ENCODE peak calls at places on chromosomes 7 and 10, in eight cellular contexts. S, V, O, P, I, U, J and G are unnamed samples.

GRCh38 chr7:55441002-55441401 is 75.9 kb downstream of the LANCL2 start:
- DNase-seq in O (no peak), V (no peak), S (no peak), U (no peak), J (no peak), P (no peak), I (no peak), G (no peak)

GRCh38 chr7:155007947-155008346 is 5.0 kb upstream of the PAXIP1 start:
- DNase-seq in S (no peak), I (no peak), V (peak), P (peak), U (no peak), J (no peak), O (no peak), G (no peak)

GRCh38 chr7:131188367-131189339 is 139.0 kb upstream of the MKLN1 start:
- DNase-seq in V (no peak), S (peak), P (peak), I (peak), O (no peak), U (peak), J (no peak), G (peak)

GRCh38 chr7:100629117-100629711 is 12.1 kb downstream of the TFR2 start:
- DNase-seq in U (no peak), P (peak), V (peak), O (no peak), J (no peak), S (peak), I (no peak), G (peak)

GRCh38 chr7:17239046-17239445 is 59.4 kb upstream of the AHR start:
- DNase-seq in V (no peak), I (no peak), J (no peak), P (peak), U (no peak), S (no peak), O (no peak), G (no peak)

GRCh38 chr10:12684784-12685183 is 316.7 kb downstream of the CCDC3 start:
- DNase-seq in J (no peak), V (no peak), U (no peak), I (no peak), P (no peak), O (no peak), S (no peak), G (no peak)

GRCh38 chr7:12090757-12091134 is 120.3 kb upstream of the TMEM106B start:
- DNase-seq in I (no peak), P (peak), V (no peak), S (no peak), U (no peak), J (no peak), O (no peak), G (no peak)

GRCh38 chr7:65216469-65216868 is 157.2 kb upstream of the ZNF92 start:
- DNase-seq in U (no peak), V (peak), S (peak), I (peak), O (no peak), P (peak), J (no peak), G (peak)

GRCh38 chr10:116270691-116271592 is 2.1 kb downstream of the GFRA1 start:
- DNase-seq in P (no peak), U (peak), O (peak), I (no peak), S (no peak), V (peak), J (no peak), G (peak)

GRCh38 chr7:132065193-132065972 is 509.0 kb upstream of the PODXL start:
- DNase-seq in P (peak), V (no peak), U (peak), S (peak), J (no peak), O (no peak), I (no peak), G (peak)

GRCh38 chr7:94656925-94657731 is 1.2 kb upstream of the SGCE start:
- DNase-seq in O (no peak), I (no peak), J (no peak), U (no peak), V (peak), P (peak), S (peak), G (peak)

GRCh38 chr7:23294549-23295400 is 4.4 kb upstream of the MALSU1 start:
- DNase-seq in I (no peak), P (no peak), V (no peak), S (no peak), U (no peak), O (no peak), J (no peak), G (no peak)

DNA sequence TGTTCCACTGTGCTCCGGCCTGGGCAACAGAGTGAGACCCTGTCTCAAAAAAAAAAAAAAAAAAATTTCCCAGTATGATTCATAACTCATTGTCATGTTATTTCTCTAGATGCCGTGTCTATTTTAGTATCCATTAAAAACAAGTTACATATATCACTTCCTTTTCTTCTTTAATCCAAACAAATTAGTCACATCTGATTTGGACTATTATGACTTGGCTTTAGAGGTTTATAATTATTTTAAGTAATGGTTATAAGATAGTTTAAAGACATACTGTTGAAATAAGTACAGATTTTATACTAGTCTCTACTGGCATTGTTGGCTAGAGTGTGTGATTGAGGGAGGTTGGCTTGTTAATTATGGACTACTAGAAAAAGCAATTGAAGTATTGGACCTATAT is 53.3 kb downstream of the ZMYND11 start:
- DNase-seq in V (no peak), J (no peak), S (no peak), U (no peak), O (no peak), I (no peak), P (no peak), G (peak)
- H3K4me3 ChIP-seq in V (no peak), J (no peak), S (no peak), U (no peak), O (no peak), I (no peak), P (no peak), G (no peak)

DNA sequence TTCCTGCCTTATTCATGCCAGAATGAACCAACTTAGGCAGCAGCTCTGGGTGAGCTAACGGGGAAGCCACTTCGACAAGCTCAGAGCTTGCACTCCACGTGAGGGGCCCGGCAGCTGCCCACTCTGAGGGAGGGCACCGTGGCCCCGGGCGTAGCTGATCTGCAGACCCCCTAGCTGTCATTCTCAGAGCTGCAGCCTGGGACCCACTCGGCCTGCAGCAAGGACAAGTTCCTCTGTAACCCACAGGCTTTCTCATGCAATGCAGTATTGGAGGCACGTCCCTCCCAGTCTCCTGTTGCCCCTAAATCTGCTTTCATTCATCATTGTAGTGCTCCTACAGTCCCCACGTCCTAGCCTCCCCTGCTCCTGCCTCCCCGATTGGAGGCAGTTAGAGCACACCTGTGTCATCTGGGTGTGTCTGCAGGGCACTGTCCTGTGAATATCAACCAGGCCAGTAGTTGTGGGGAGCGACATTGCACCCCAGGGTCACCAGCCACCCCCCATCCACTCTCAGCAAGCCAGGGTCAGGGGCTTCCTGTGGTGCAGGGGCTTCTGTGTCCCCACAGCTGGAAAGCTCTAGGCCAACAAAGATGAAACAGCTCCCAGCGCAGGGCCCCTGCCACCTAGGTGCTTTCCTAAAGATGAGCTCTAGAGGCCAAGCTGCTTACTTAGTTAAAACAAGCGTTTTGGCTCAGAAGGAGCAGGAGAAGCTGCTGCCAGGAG is 333.7 kb downstream of the ADARB2 start:
- DNase-seq in V (peak), J (no peak), O (no peak), U (no peak), S (no peak), I (no peak), P (no peak), G (no peak)
- TF ChIP-seq CTCF in V (peak), J (no peak), O (no peak), U (no peak), S (no peak), I (no peak), P (no peak), G (no peak)

GRCh38 chr10:68118657-68119056 is 9.4 kb downstream of the MYPN start:
- DNase-seq in P (no peak), I (no peak), O (no peak), V (no peak), S (no peak), U (no peak), J (no peak), G (no peak)

GRCh38 chr10:68125770-68126169 is 16.5 kb downstream of the MYPN start:
- DNase-seq in U (no peak), S (no peak), P (no peak), I (no peak), V (no peak), O (no peak), J (no peak), G (no peak)

GRCh38 chr10:68121020-68121743 is 11.9 kb downstream of the MYPN start:
- DNase-seq in O (no peak), I (no peak), V (no peak), P (no peak), S (no peak), U (no peak), J (no peak), G (no peak)

GRCh38 chr10:68124718-68125117 is 15.4 kb downstream of the MYPN start:
- DNase-seq in I (no peak), V (no peak), J (no peak), S (no peak), U (no peak), P (no peak), O (no peak), G (no peak)

DNA sequence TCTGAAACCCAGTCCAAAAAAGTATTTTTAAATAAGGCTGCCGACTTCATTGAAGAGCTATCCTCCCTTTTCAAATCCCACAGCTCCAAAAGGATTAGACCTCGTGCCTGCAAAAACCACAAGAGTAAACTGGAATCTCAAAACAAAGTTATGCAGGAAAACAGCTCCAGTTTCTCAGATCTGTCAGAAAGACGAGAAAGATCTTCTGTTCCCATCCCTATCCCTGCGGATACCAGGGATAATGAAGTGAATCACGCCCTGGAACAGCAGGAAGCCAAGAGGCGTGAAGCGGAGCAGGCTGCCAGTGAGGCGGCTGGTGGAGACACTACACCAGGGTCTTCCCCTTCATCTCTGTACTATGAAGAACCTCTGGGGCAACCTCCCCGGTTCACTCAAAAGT is 12.6 kb downstream of the MYPN start:
- DNase-seq in I (no peak), U (no peak), S (no peak), J (no peak), V (no peak), P (no peak), O (no peak), G (no peak)
- H3K4me3 ChIP-seq in I (no peak), U (no peak), S (no peak), J (no peak), V (no peak), P (no peak), O (no peak), G (no peak)

GRCh38 chr10:37520488-37520887 is 336.9 kb downstream of the ZNF248 start:
- DNase-seq in S (no peak), I (no peak), O (no peak), P (no peak), J (no peak), U (no peak), V (no peak), G (no peak)
- TF ChIP-seq CTCF in S (no peak), I (no peak), O (no peak), P (no peak), J (no peak), U (no peak), V (no peak), G (no peak)

GRCh38 chr7:157690833-157691382 is 354.1 kb downstream of the DNAJB6 start:
- DNase-seq in U (peak), O (peak), V (peak), I (peak), S (peak), P (peak), J (no peak), G (peak)
- H3K4me3 ChIP-seq in U (no peak), O (no peak), V (peak), I (no peak), S (peak), P (peak), J (peak), G (no peak)

GRCh38 chr7:150378115-150378852 is 846 bp upstream of the ZNF775 start:
- DNase-seq in V (peak), U (peak), S (peak), P (peak), J (no peak), I (peak), O (no peak), G (peak)
- TF ChIP-seq CTCF in V (peak), U (no peak), S (no peak), P (peak), J (no peak), I (no peak), O (no peak), G (peak)

GRCh38 chr10:30454744-30455498 is 20.9 kb downstream of the MAP3K8 start:
- DNase-seq in V (no peak), O (no peak), J (no peak), P (peak), S (no peak), I (no peak), U (no peak), G (peak)

GRCh38 chr10:30459283-30459682 is 25.3 kb downstream of the MAP3K8 start:
- DNase-seq in P (peak), S (peak), J (no peak), O (no peak), U (peak), V (peak), I (no peak), G (no peak)

GRCh38 chr10:30456262-30456661 is 22.3 kb downstream of the MAP3K8 start:
- DNase-seq in P (peak), J (no peak), O (no peak), V (no peak), I (no peak), S (peak), U (no peak), G (no peak)

GRCh38 chr10:30453764-30454527 is 20.0 kb downstream of the MAP3K8 start:
- DNase-seq in I (no peak), V (no peak), O (no peak), P (no peak), J (no peak), S (no peak), U (no peak), G (no peak)

GRCh38 chr10:30455816-30456215 is 21.8 kb downstream of the MAP3K8 start:
- DNase-seq in U (no peak), J (no peak), O (no peak), I (no peak), P (no peak), V (no peak), S (no peak), G (no peak)
- H3K4me3 ChIP-seq in U (no peak), J (no peak), O (no peak), I (no peak), P (no peak), V (no peak), S (no peak), G (no peak)

GRCh38 chr7:30166155-30166840 is 31.5 kb downstream of the MTURN start:
- DNase-seq in V (no peak), P (no peak), S (no peak), O (no peak), I (no peak), U (no peak), J (no peak), G (no peak)
- TF ChIP-seq CTCF in V (no peak), P (no peak), S (no peak), O (no peak), I (no peak), U (no peak), J (no peak), G (no peak)

DNA sequence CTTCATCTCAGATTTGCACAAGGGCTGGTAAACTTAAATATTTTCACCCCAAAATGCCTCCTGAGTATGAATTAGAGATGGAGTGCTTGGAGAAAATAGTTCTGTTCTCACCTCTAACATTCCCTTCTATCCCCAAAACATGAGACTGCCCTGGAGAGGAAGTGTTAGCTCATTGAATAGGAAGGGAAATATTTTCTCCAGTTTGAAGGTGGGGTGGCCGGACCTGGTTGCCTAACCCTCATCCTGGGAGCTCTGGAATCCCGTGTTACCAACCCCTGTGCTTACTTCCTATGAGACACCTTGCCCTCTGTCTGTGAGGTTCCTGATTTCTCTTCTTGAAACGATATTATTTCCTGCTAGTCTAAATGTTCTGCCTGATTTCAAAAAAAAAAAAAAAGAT is 782 bp downstream of the IFIT2 start:
- DNase-seq in I (no peak), J (no peak), S (no peak), V (no peak), O (no peak), P (peak), U (no peak), G (no peak)
- H3K4me3 ChIP-seq in I (no peak), J (peak), S (peak), V (no peak), O (no peak), P (peak), U (no peak), G (peak)